ENCODE peak calls at places on chromosomes 2 and 18, in eight cellular contexts. I, V, Y, C, Q, L, Z and M are unnamed samples.

GRCh38 chr2:46311651-46312223 is 14.5 kb downstream of the EPAS1 start:
- DNase-seq in Z (no peak), Y (no peak), V (no peak), Q (no peak), I (no peak), L (no peak), C (no peak), M (no peak)

GRCh38 chr2:72914226-72915075 is 2.9 kb upstream of the EMX1 start:
- DNase-seq in Z (no peak), Q (no peak), Y (no peak), V (no peak), L (peak; percentile 5), I (peak; percentile 5), C (peak; percentile 66), M (no peak)

GRCh38 chr2:241190291-241190981 is 2.0 kb downstream of the ANO7 start:
- DNase-seq in L (no peak), Q (no peak), Y (no peak), C (no peak), I (no peak), V (no peak), Z (no peak), M (no peak)

GRCh38 chr2:69241664-69242063 is 145.4 kb downstream of the GFPT1 start:
- DNase-seq in C (no peak), Q (no peak), V (no peak), I (no peak), Z (no peak), L (no peak), Y (no peak), M (no peak)

GRCh38 chr18:60067426-60068210 is 167.8 kb downstream of the PMAIP1 start:
- DNase-seq in Z (no peak), Y (no peak), I (no peak), Q (no peak), C (no peak), V (no peak), L (no peak), M (no peak)

GRCh38 chr18:46393230-46393629 is 263.8 kb downstream of the LOXHD1 start:
- DNase-seq in C (no peak), V (no peak), Z (peak; percentile 21), Q (no peak), Y (no peak), L (no peak), I (no peak), M (no peak)

GRCh38 chr18:74982946-74983635 is 225.8 kb downstream of the PTGR3 start:
- DNase-seq in Y (no peak), Z (no peak), L (no peak), V (no peak), Q (no peak), I (no peak), C (no peak), M (no peak)

GRCh38 chr2:4898706-4899105 is 793.5 kb upstream of the SOX11 start:
- DNase-seq in L (no peak), V (no peak), Z (no peak), Y (no peak), C (no peak), Q (no peak), I (no peak), M (peak; percentile 12)

GRCh38 chr2:196293751-196294486 is 122.5 kb upstream of the STK17B start:
- DNase-seq in C (no peak), Q (no peak), Z (peak; percentile 18), L (no peak), I (no peak), Y (no peak), V (no peak), M (no peak)

GRCh38 chr2:43939695-43940094 is 56.1 kb downstream of the LRPPRC start:
- DNase-seq in C (no peak), Z (no peak), V (no peak), I (no peak), Y (no peak), L (no peak), Q (no peak), M (no peak)

GRCh38 chr2:20647211-20647610 is 3.7 kb downstream of the HS1BP3 start:
- DNase-seq in Q (no peak), C (no peak), V (no peak), I (no peak), L (no peak), Y (no peak), Z (no peak), M (no peak)

GRCh38 chr2:171086352-171087290 is 74.1 kb downstream of the TLK1 start:
- DNase-seq in V (no peak), Z (peak; percentile 58), Y (peak; percentile 16), Q (no peak), I (no peak), C (no peak), L (peak; percentile 34), M (peak; percentile 10)

GRCh38 chr2:45275235-45275805 is 266.1 kb upstream of the SIX2 start:
- DNase-seq in Y (no peak), C (no peak), Q (no peak), V (no peak), L (no peak), I (no peak), Z (no peak), M (peak; percentile 48)

GRCh38 chr2:197500503-197501179 is 462 bp downstream of the HSPE1 start:
- DNase-seq in I (no peak), Y (peak; percentile 5), Z (no peak), V (no peak), C (no peak), Q (no peak), L (no peak), M (no peak)

GRCh38 chr2:220614064-220614463 is 958.0 kb downstream of the EPHA4 start:
- DNase-seq in Y (no peak), L (no peak), Z (no peak), I (no peak), Q (no peak), C (no peak), V (no peak), M (no peak)

GRCh38 chr2:132038179-132038882 is 123.4 kb downstream of the ANKRD30BL start:
- DNase-seq in C (no peak), Z (peak; percentile 3), L (no peak), I (no peak), Y (no peak), Q (no peak), V (no peak), M (no peak)

GRCh38 chr2:96801464-96802280 is 14.4 kb upstream of the CNNM3 start:
- DNase-seq in Q (no peak), C (no peak), I (no peak), V (no peak), Y (no peak), Z (no peak), L (no peak), M (no peak)

GRCh38 chr2:96802721-96803120 is 13.3 kb upstream of the CNNM3 start:
- DNase-seq in V (no peak), L (no peak), I (no peak), Y (no peak), Z (no peak), C (no peak), Q (no peak), M (no peak)

GRCh38 chr2:96800061-96800761 is 15.9 kb upstream of the CNNM3 start:
- DNase-seq in Z (no peak), V (no peak), L (no peak), Q (no peak), I (no peak), C (no peak), Y (no peak), M (no peak)

GRCh38 chr2:96800762-96801463 is 15.2 kb upstream of the CNNM3 start:
- DNase-seq in Q (peak; percentile 72), Z (peak; percentile 58), Y (peak; percentile 83), L (peak; percentile 84), V (peak; percentile 83), I (peak; percentile 94), C (peak; percentile 92), M (peak; percentile 74)

GRCh38 chr2:96802281-96802595 is 13.8 kb upstream of the CNNM3 start:
- DNase-seq in I (no peak), V (no peak), Q (no peak), Y (no peak), C (no peak), L (no peak), Z (no peak), M (no peak)
- TF ChIP-seq POLR2A in I (no peak), V (no peak), Q (no peak), Y (no peak), C (no peak), L (no peak), Z (no peak), M (no peak)

GRCh38 chr18:80033181-80034067 is 810 bp upstream of the RBFA start:
- DNase-seq in C (peak; percentile 90), Y (peak; percentile 16), Z (no peak), L (no peak), V (peak; percentile 61), I (peak; percentile 15), Q (no peak), M (peak; percentile 37)
- TF ChIP-seq POLR2A in C (no peak), Y (peak; percentile 85), Z (no peak), L (no peak), V (no peak), I (peak; percentile 35), Q (peak; percentile 39), M (no peak)

GRCh38 chr2:108786354-108787208 is at the start of gene CCDC138:
- DNase-seq in L (peak; percentile 92), Y (peak; percentile 83), V (peak; percentile 80), Q (peak; percentile 85), I (peak; percentile 80), C (peak; percentile 96), Z (peak; percentile 97), M (peak; percentile 88)
- TF ChIP-seq POLR2A in L (no peak), Y (peak; percentile 35), V (no peak), Q (no peak), I (peak; percentile 25), C (no peak), Z (peak; percentile 81), M (peak; percentile 81)

GRCh38 chr2:150491430-150491829 is 4.0 kb upstream of the RND3 start:
- DNase-seq in V (no peak), C (no peak), Q (no peak), Y (no peak), L (no peak), I (no peak), Z (no peak), M (no peak)

GRCh38 chr2:150491943-150492342 is 4.5 kb upstream of the RND3 start:
- DNase-seq in Z (no peak), V (no peak), C (no peak), I (no peak), L (no peak), Y (no peak), Q (no peak), M (no peak)

GRCh38 chr2:150490466-150490865 is 3.0 kb upstream of the RND3 start:
- DNase-seq in Q (no peak), Y (no peak), C (no peak), V (no peak), L (no peak), Z (no peak), I (no peak), M (no peak)

GRCh38 chr2:150494234-150494913 is 6.9 kb upstream of the RND3 start:
- DNase-seq in C (no peak), I (no peak), Y (no peak), Q (no peak), Z (no peak), L (no peak), V (no peak), M (no peak)

DNA sequence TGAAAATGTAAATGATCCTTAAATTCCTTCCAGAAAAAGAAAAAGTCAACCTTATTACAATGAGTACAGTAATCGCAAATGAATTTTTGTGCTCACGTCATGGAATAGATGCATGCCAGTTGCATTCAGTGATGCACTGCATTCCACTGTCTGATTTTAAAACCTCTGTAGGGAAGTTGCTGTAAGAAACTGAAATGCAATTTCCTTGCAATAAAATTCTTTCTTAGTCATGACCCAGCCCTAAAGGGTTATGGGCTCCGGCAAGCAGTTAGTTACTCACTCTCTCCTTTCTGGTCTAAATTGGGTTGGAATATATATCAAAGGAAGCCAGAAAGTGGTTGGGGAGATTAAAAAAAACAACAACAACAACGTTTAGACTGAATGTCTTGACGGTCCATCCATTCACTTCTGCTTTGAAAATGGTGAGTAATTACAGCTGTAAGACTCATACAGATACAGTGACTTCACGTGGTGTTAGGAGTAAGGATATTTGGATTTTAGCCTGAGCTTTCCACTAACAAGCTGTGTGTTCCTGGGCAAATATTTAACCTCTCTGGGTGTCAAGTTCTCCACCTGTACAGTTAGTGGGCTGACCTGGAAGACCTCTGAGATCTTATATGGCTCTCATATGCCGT is 8.6 kb upstream of the RND3 start:
- DNase-seq in L (no peak), Y (no peak), Q (no peak), I (no peak), C (no peak), V (no peak), Z (no peak), M (no peak)
- TF ChIP-seq POLR2A in L (no peak), Y (no peak), Q (no peak), I (no peak), C (no peak), V (no peak), Z (no peak), M (no peak)